ENCODE peak calls at places on chromosomes 3 and 15, in six cellular contexts. One of them, this sample, is unnamed.

GRCh38 chr3:132549890-132550578 is 47.0 kb upstream of the ACKR4 start:
- DNase-seq in Calu3: no peak
- DNase-seq in BE2C: no peak
- DNase-seq in bronchial epithelial cell: peak
- DNase-seq in neural crest cell: no peak
- DNase-seq in astrocyte: peak
- DNase-seq in this sample: no peak

GRCh38 chr3:197392961-197393360 is 94.5 kb upstream of the DLG1 start:
- DNase-seq in Calu3: no peak
- DNase-seq in BE2C: no peak
- DNase-seq in bronchial epithelial cell: no peak
- DNase-seq in neural crest cell: no peak
- DNase-seq in astrocyte: peak
- DNase-seq in this sample: no peak

GRCh38 chr15:93803406-93803805 is 428.0 kb upstream of the MCTP2 start:
- DNase-seq in Calu3: no peak
- DNase-seq in BE2C: peak
- DNase-seq in bronchial epithelial cell: no peak
- DNase-seq in neural crest cell: no peak
- DNase-seq in astrocyte: no peak
- DNase-seq in this sample: no peak

GRCh38 chr3:13080591-13080990 is 7.4 kb upstream of the IQSEC1 start:
- DNase-seq in Calu3: no peak
- DNase-seq in BE2C: no peak
- DNase-seq in bronchial epithelial cell: no peak
- DNase-seq in neural crest cell: no peak
- DNase-seq in astrocyte: no peak
- DNase-seq in this sample: no peak

GRCh38 chr15:76866716-76867321 is 38.3 kb downstream of the SCAPER start:
- DNase-seq in Calu3: peak
- DNase-seq in BE2C: peak
- DNase-seq in bronchial epithelial cell: peak
- DNase-seq in neural crest cell: peak
- DNase-seq in astrocyte: peak
- DNase-seq in this sample: peak

GRCh38 chr3:101995371-101996046 is 146.2 kb downstream of the NFKBIZ start:
- DNase-seq in Calu3: no peak
- DNase-seq in BE2C: no peak
- DNase-seq in bronchial epithelial cell: peak
- DNase-seq in neural crest cell: no peak
- DNase-seq in astrocyte: peak
- DNase-seq in this sample: no peak

GRCh38 chr3:150256782-150257181 is 151.3 kb upstream of the TSC22D2 start:
- DNase-seq in Calu3: no peak
- DNase-seq in BE2C: no peak
- DNase-seq in bronchial epithelial cell: no peak
- DNase-seq in neural crest cell: no peak
- DNase-seq in astrocyte: no peak
- DNase-seq in this sample: no peak

GRCh38 chr3:62939707-62940106 is 64.5 kb upstream of the CADPS start:
- DNase-seq in Calu3: peak
- DNase-seq in BE2C: no peak
- DNase-seq in bronchial epithelial cell: no peak
- DNase-seq in neural crest cell: no peak
- DNase-seq in astrocyte: no peak
- DNase-seq in this sample: no peak

GRCh38 chr3:54659347-54659746 is 268.5 kb downstream of the LRTM1 start:
- DNase-seq in Calu3: no peak
- DNase-seq in BE2C: no peak
- DNase-seq in bronchial epithelial cell: no peak
- DNase-seq in neural crest cell: no peak
- DNase-seq in astrocyte: no peak
- DNase-seq in this sample: no peak

GRCh38 chr3:57903124-57903668 is 105.0 kb upstream of the FLNB start:
- DNase-seq in Calu3: no peak
- DNase-seq in BE2C: no peak
- DNase-seq in bronchial epithelial cell: no peak
- DNase-seq in neural crest cell: no peak
- DNase-seq in astrocyte: no peak
- DNase-seq in this sample: no peak

GRCh38 chr15:90814193-90814811 is 54.1 kb upstream of the FURIN start:
- DNase-seq in Calu3: no peak
- DNase-seq in BE2C: no peak
- DNase-seq in bronchial epithelial cell: no peak
- DNase-seq in neural crest cell: no peak
- DNase-seq in astrocyte: peak
- DNase-seq in this sample: no peak

GRCh38 chr3:171356251-171356650 is 104.0 kb downstream of the TNIK start:
- DNase-seq in Calu3: no peak
- DNase-seq in BE2C: no peak
- DNase-seq in bronchial epithelial cell: peak
- DNase-seq in neural crest cell: no peak
- DNase-seq in astrocyte: peak
- DNase-seq in this sample: no peak

GRCh38 chr3:155018621-155019330 is 61.3 kb upstream of the MME start:
- DNase-seq in Calu3: no peak
- DNase-seq in BE2C: no peak
- DNase-seq in bronchial epithelial cell: peak
- DNase-seq in neural crest cell: no peak
- DNase-seq in astrocyte: no peak
- DNase-seq in this sample: no peak

GRCh38 chr15:64501396-64501716 is 41.0 kb downstream of the ZNF609 start:
- DNase-seq in Calu3: no peak
- DNase-seq in BE2C: peak
- DNase-seq in bronchial epithelial cell: no peak
- DNase-seq in neural crest cell: no peak
- DNase-seq in astrocyte: no peak
- DNase-seq in this sample: no peak

GRCh38 chr15:59739557-59740186 is 50.6 kb upstream of the BNIP2 start:
- DNase-seq in Calu3: no peak
- DNase-seq in BE2C: no peak
- DNase-seq in bronchial epithelial cell: no peak
- DNase-seq in neural crest cell: no peak
- DNase-seq in astrocyte: no peak
- DNase-seq in this sample: no peak

GRCh38 chr15:62099171-62099601 is 32.4 kb downstream of the C2CD4A start:
- DNase-seq in Calu3: no peak
- DNase-seq in BE2C: no peak
- DNase-seq in bronchial epithelial cell: peak
- DNase-seq in neural crest cell: no peak
- DNase-seq in astrocyte: peak
- DNase-seq in this sample: no peak

GRCh38 chr3:64209866-64210609 is 15.2 kb downstream of the PRICKLE2 start:
- DNase-seq in Calu3: no peak
- DNase-seq in BE2C: peak
- DNase-seq in bronchial epithelial cell: no peak
- DNase-seq in neural crest cell: no peak
- DNase-seq in astrocyte: peak
- DNase-seq in this sample: no peak

GRCh38 chr3:44048196-44048924 is 193.3 kb upstream of the TOPAZ1 start:
- DNase-seq in Calu3: peak
- DNase-seq in BE2C: no peak
- DNase-seq in bronchial epithelial cell: peak
- DNase-seq in neural crest cell: no peak
- DNase-seq in astrocyte: peak
- DNase-seq in this sample: no peak

GRCh38 chr3:45659661-45660566 is 29.3 kb upstream of the SACM1L start:
- DNase-seq in Calu3: peak
- DNase-seq in BE2C: peak
- DNase-seq in bronchial epithelial cell: peak
- DNase-seq in neural crest cell: peak
- DNase-seq in astrocyte: peak
- DNase-seq in this sample: peak

GRCh38 chr3:187567741-187568140 is 102.5 kb downstream of the SST start:
- DNase-seq in Calu3: peak
- DNase-seq in BE2C: no peak
- DNase-seq in bronchial epithelial cell: no peak
- DNase-seq in neural crest cell: no peak
- DNase-seq in astrocyte: peak
- DNase-seq in this sample: no peak

GRCh38 chr3:24507776-24508422 is 13.2 kb upstream of the THRB start:
- DNase-seq in Calu3: no peak
- DNase-seq in BE2C: no peak
- DNase-seq in bronchial epithelial cell: no peak
- DNase-seq in neural crest cell: no peak
- DNase-seq in astrocyte: no peak
- DNase-seq in this sample: no peak

DNA sequence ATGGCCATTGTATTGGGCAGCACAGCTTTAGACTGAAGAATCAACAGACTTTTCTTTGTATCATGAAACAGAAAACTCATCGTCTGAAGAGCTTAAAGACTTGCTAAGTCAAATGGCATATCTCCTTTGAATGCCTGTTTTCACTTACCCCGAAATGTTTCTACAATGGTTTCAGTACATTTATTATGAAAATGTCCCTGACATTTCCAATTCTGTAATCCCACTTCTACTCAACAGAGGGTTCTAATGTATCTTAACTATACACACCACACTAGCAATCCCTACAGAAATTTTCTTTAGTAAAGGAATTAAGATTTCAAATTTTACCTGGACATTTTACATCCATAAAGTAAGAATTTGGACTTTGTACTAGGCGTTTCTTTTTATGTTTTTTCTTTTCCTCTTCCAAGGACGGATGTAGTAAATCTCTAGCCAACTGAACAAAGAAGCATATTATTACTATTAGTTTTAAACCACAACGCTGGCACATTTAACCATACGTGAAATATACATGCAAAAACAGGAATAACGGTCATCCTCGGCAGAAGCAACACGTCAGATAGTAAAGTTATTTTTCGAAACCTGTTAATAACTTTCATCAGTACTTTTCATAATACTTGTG is 1.1 kb downstream of the RPS27L start:
- DNase-seq in Calu3: no peak
- DNase-seq in BE2C: no peak
- DNase-seq in bronchial epithelial cell: peak
- DNase-seq in neural crest cell: no peak
- DNase-seq in astrocyte: no peak
- DNase-seq in this sample: no peak
- TF ChIP-seq CTCF in Calu3: no peak
- TF ChIP-seq CTCF in BE2C: no peak
- TF ChIP-seq CTCF in bronchial epithelial cell: no peak
- TF ChIP-seq CTCF in neural crest cell: no peak
- TF ChIP-seq CTCF in astrocyte: no peak
- TF ChIP-seq CTCF in this sample: no peak

GRCh38 chr3:129025691-129026435 is 24.8 kb downstream of the EFCC1 start:
- DNase-seq in Calu3: no peak
- DNase-seq in BE2C: peak
- DNase-seq in bronchial epithelial cell: no peak
- DNase-seq in neural crest cell: no peak
- DNase-seq in astrocyte: no peak
- DNase-seq in this sample: no peak

GRCh38 chr3:129022114-129022994 is 21.2 kb downstream of the EFCC1 start:
- DNase-seq in Calu3: no peak
- DNase-seq in BE2C: no peak
- DNase-seq in bronchial epithelial cell: no peak
- DNase-seq in neural crest cell: no peak
- DNase-seq in astrocyte: no peak
- DNase-seq in this sample: no peak

GRCh38 chr3:129022995-129023332 is 21.9 kb downstream of the EFCC1 start:
- DNase-seq in Calu3: no peak
- DNase-seq in BE2C: no peak
- DNase-seq in bronchial epithelial cell: no peak
- DNase-seq in neural crest cell: no peak
- DNase-seq in astrocyte: no peak
- DNase-seq in this sample: no peak

GRCh38 chr3:129025108-129025507 is 24.0 kb downstream of the EFCC1 start:
- DNase-seq in Calu3: no peak
- DNase-seq in BE2C: no peak
- DNase-seq in bronchial epithelial cell: no peak
- DNase-seq in neural crest cell: no peak
- DNase-seq in astrocyte: no peak
- DNase-seq in this sample: no peak

DNA sequence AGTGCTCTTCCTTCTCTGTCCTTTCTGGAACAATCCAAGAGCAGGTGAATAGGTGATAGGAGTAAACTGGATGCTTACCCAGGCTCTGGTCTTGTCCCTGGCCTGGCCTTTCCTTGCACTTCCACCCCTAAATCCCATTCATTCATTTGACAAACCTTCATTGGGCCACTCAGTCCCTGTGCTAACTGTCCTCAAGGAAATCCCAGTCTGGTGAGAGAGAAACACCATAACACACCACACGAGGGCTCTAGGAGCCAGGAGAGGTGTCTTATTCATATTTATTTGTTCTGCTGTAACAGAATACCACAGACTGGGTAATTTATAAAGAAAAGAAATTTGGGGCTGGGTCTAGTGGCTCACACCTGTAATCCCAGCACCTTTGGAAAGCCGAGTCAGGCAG is 22.8 kb downstream of the EFCC1 start:
- DNase-seq in Calu3: peak
- DNase-seq in BE2C: no peak
- DNase-seq in bronchial epithelial cell: peak
- DNase-seq in neural crest cell: no peak
- DNase-seq in astrocyte: no peak
- DNase-seq in this sample: no peak
- TF ChIP-seq CTCF in Calu3: peak
- TF ChIP-seq CTCF in BE2C: peak
- TF ChIP-seq CTCF in bronchial epithelial cell: peak
- TF ChIP-seq CTCF in neural crest cell: peak
- TF ChIP-seq CTCF in astrocyte: no peak
- TF ChIP-seq CTCF in this sample: no peak

DNA sequence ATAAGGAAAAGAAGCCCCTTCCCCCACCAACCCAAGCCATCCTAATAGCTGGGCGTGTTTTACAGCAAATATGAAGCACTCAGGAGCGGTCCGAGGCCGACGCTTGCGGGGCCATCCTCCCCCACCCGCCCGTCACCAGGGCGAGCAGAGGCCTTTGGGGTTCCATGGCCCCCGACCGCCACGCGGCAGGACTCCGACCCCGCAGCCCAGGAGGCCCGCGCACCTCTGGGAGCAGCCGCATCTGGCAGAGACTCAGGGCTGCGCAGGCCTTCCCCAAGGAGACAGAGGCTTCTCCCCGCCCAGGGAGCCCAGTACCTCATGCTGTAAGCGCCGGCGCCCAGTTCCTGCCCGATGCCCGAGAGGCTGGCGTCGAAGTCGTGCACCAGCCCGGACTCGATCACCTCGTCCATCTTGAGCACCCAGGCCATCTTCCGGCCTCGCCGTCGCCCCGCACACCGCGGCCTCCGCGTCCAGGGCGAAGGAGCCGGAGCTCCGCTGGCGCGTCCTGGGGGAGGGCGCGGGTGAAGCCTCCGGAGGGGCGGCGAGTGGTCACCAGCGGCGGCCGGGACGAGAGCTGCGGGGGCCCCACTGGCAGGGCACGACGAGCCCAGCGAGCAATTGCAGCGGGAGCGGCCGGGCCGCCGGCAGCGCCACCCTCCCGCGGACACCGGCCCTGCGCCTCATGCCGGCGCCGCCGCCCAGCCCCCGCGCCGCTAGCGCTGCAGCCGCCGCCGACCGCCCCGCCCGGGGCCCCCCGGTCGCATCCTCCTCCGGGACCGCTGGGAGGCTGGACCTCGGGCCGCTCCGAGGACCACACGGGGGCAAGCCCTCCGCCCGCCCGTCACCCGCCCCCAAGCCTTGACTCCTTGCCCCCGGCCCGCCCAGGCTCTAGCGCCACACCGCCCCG is 531 bp downstream of the UBP1 start:
- DNase-seq in Calu3: peak
- DNase-seq in BE2C: peak
- DNase-seq in bronchial epithelial cell: peak
- DNase-seq in neural crest cell: peak
- DNase-seq in astrocyte: peak
- DNase-seq in this sample: peak
- TF ChIP-seq CTCF in Calu3: no peak
- TF ChIP-seq CTCF in BE2C: no peak
- TF ChIP-seq CTCF in bronchial epithelial cell: no peak
- TF ChIP-seq CTCF in neural crest cell: peak
- TF ChIP-seq CTCF in astrocyte: no peak
- TF ChIP-seq CTCF in this sample: no peak

GRCh38 chr15:89017370-89018066 is 70.7 kb upstream of the ABHD2 start:
- DNase-seq in Calu3: peak
- DNase-seq in BE2C: peak
- DNase-seq in bronchial epithelial cell: peak
- DNase-seq in neural crest cell: peak
- DNase-seq in astrocyte: peak
- DNase-seq in this sample: peak
- TF ChIP-seq CTCF in Calu3: peak
- TF ChIP-seq CTCF in BE2C: peak
- TF ChIP-seq CTCF in bronchial epithelial cell: peak
- TF ChIP-seq CTCF in neural crest cell: peak
- TF ChIP-seq CTCF in astrocyte: peak
- TF ChIP-seq CTCF in this sample: peak

This sample was measured in endothelial cell.